ENCODE peak calls at places on chromosomes 1 and 21, in eight cellular contexts. R is K562, Y is IMR-90, D is H1, E is PC-9, Z is fibroblast of lung, O is MM.1S, N is hepatocyte. F is an unnamed sample.

GRCh38 chr1:12009318-12010001 is 9.8 kb upstream of the MIIP start:
- DNase-seq in R (no peak), Y (no peak), D (no peak), E (no peak), Z (no peak), O (no peak), N (no peak), F (no peak)

GRCh38 chr1:44842415-44842762 is 664 bp downstream of the PTCH2 start:
- DNase-seq in R (no peak), Y (no peak), D (no peak), E (no peak), Z (no peak), O (no peak), N (no peak), F (no peak)

GRCh38 chr1:217471403-217471802 is 159.5 kb downstream of the GPATCH2 start:
- DNase-seq in R (no peak), Y (no peak), D (no peak), E (no peak), Z (no peak), O (no peak), N (no peak), F (no peak)

GRCh38 chr21:33682992-33683627 is 40.8 kb downstream of the ITSN1 start:
- DNase-seq in R (no peak), Y (peak; percentile 88), D (no peak), E (peak; percentile 61), Z (peak; percentile 99), O (no peak), N (peak; percentile 63), F (peak; percentile 96)

GRCh38 chr1:216032977-216033376 is 390.3 kb downstream of the USH2A start:
- DNase-seq in R (no peak), Y (peak; percentile 48), D (no peak), E (no peak), Z (peak; percentile 27), O (no peak), N (no peak), F (no peak)

GRCh38 chr1:113540328-113540727 is 150.0 kb downstream of the MAGI3 start:
- DNase-seq in R (no peak), Y (no peak), D (no peak), E (no peak), Z (no peak), O (peak; percentile 6), N (no peak), F (no peak)

GRCh38 chr1:185152187-185152767 is 4.5 kb downstream of the TRMT1L start:
- DNase-seq in R (peak; percentile 17), Y (no peak), D (no peak), E (no peak), Z (peak; percentile 11), O (no peak), N (peak; percentile 29), F (no peak)

GRCh38 chr1:117860906-117861610 is 68.4 kb downstream of the GDAP2 start:
- DNase-seq in R (no peak), Y (peak; percentile 92), D (no peak), E (no peak), Z (peak; percentile 43), O (no peak), N (no peak), F (no peak)

GRCh38 chr1:201468844-201469644 is at the start of gene PHLDA3:
- DNase-seq in R (no peak), Y (peak; percentile 93), D (peak; percentile 82), E (peak; percentile 85), Z (peak; percentile 96), O (peak; percentile 67), N (peak; percentile 94), F (no peak)

GRCh38 chr21:45114072-45114471 is 39.7 kb downstream of the ADARB1 start:
- DNase-seq in R (no peak), Y (no peak), D (no peak), E (no peak), Z (no peak), O (no peak), N (no peak), F (no peak)

GRCh38 chr1:31394628-31395193 is 18.3 kb upstream of the SERINC2 start:
- DNase-seq in R (peak; percentile 86), Y (peak; percentile 75), D (peak; percentile 98), E (peak; percentile 88), Z (peak; percentile 63), O (peak; percentile 84), N (peak; percentile 95), F (peak; percentile 91)
- TF ChIP-seq CTCF in R (peak; percentile 86), Y (peak; percentile 96), D (peak; percentile 93), E (peak; percentile 78), Z (peak; percentile 76), O (peak; percentile 89), N (peak; percentile 93), F (peak; percentile 96)

DNA sequence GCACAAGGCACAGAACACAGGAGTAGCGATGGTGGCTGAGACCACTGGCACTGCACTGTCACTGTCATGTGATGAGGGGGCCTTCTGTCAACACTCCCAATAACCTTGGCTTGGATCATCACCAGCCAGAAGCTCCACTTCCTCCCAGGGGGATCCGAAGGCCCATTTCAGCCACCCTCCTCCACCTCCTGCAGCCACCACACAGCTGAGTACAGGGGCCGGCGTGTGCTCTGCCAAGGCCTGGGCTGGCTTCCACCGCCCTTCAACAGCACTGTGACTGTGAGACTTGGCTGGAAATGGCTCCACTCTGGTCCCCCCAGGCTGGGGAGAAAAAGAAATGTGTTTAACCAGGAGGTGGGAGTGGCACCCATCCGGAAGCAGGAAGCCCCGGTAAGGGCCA is 9.9 kb upstream of the NADK start:
- DNase-seq in R (no peak), Y (no peak), D (no peak), E (no peak), Z (no peak), O (no peak), N (no peak), F (no peak)
- H2AFZ ChIP-seq in R (no peak overlapping the region), Y (no peak overlapping the region), D (no peak overlapping the region), E (no peak overlapping the region), Z (no peak overlapping the region), O (no peak overlapping the region), N (no peak overlapping the region), F (no peak overlapping the region)

DNA sequence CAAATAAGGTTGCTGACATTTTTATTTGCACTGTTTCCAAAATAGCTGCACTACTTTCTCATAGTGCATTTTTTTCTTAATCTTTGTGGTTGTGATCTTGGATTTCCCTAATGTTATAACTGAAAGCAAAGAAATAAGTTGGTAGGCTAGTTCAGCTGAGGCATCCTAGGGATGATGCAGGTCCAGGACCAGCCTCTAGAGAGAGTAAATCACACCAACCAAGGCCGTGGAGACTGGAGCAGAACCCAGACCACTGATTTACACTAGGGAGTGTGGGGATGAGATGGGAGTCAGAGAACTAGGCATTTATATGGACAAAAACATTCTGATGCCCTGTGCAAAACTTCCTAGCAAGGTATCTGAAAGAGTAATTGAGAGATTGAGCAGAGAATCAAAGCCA is 104.5 kb downstream of the URB2 start:
- DNase-seq in R (no peak), Y (no peak), D (no peak), E (no peak), Z (no peak), O (no peak), N (no peak), F (no peak)
- TF ChIP-seq CTCF in R (no peak), Y (no peak), D (peak; percentile 7), E (no peak), Z (no peak), O (no peak), N (no peak), F (no peak)

GRCh38 chr1:100038401-100039306 is 68.9 kb downstream of the SLC35A3 start:
- DNase-seq in R (peak; percentile 59), Y (peak; percentile 72), D (peak; percentile 73), E (peak; percentile 48), Z (peak; percentile 74), O (peak; percentile 55), N (peak; percentile 73), F (no peak)
- H2AFZ ChIP-seq in R (peak overlapping the region; percentile 89), Y (peak overlapping the region; percentile 98), D (peak overlapping the region; percentile 62), E (peak overlapping the region; percentile 87), Z (peak overlapping the region; percentile 89), O (no peak overlapping the region), N (peak overlapping the region; percentile 65), F (peak overlapping the region; percentile 83)

GRCh38 chr1:8702121-8702520 is 115.3 kb downstream of the RERE start:
- DNase-seq in R (no peak), Y (no peak), D (no peak), E (peak; percentile 53), Z (no peak), O (peak; percentile 64), N (peak; percentile 58), F (no peak)

GRCh38 chr1:8705104-8705503 is 112.3 kb downstream of the RERE start:
- DNase-seq in R (no peak), Y (no peak), D (no peak), E (peak; percentile 45), Z (no peak), O (peak; percentile 64), N (no peak), F (no peak)

GRCh38 chr1:8699679-8700078 is 117.8 kb downstream of the RERE start:
- DNase-seq in R (no peak), Y (no peak), D (no peak), E (no peak), Z (no peak), O (no peak), N (no peak), F (no peak)

GRCh38 chr1:8706291-8706690 is 111.1 kb downstream of the RERE start:
- DNase-seq in R (no peak), Y (no peak), D (no peak), E (no peak), Z (no peak), O (no peak), N (no peak), F (no peak)

GRCh38 chr1:8702848-8703810 is 114.3 kb downstream of the RERE start:
- DNase-seq in R (peak; percentile 93), Y (peak; percentile 89), D (peak; percentile 94), E (peak; percentile 93), Z (peak; percentile 93), O (peak; percentile 93), N (peak; percentile 95), F (peak; percentile 28)
- TF ChIP-seq CTCF in R (peak; percentile 61), Y (peak; percentile 35), D (no peak), E (no peak), Z (no peak), O (no peak), N (peak; percentile 11), F (no peak)

GRCh38 chr1:115423776-115424175 is 85.7 kb upstream of the NGF start:
- DNase-seq in R (no peak), Y (peak; percentile 74), D (no peak), E (no peak), Z (peak; percentile 74), O (no peak), N (no peak), F (no peak)
- H2AFZ ChIP-seq in R (no peak overlapping the region), Y (no peak overlapping the region), D (no peak overlapping the region), E (no peak overlapping the region), Z (no peak overlapping the region), O (no peak overlapping the region), N (no peak overlapping the region), F (no peak overlapping the region)

GRCh38 chr1:234662148-234662547 is 52.2 kb upstream of the IRF2BP2 start:
- DNase-seq in R (no peak), Y (no peak), D (no peak), E (no peak), Z (no peak), O (no peak), N (no peak), F (no peak)
- TF ChIP-seq CTCF in R (no peak), Y (no peak), D (no peak), E (no peak), Z (no peak), O (no peak), N (no peak), F (no peak)